ENCODE peak calls at places on chromosomes 6 and 20, in four cellular contexts. A is heart left ventricle; Z is naive thymus-derived CD4-positive, alpha-beta T cell; W is brain microvascular endothelial cell. B is an unnamed sample.
A peak's percentile ranks its signal among the peaks of the same experiment; 100 is the strongest.

GRCh38 chr6:170269873-170270541 is 20.9 kb downstream of the DLL1 start:
- DNase-seq in A (peak; percentile 9), Z (no peak), W (no peak), B (peak; percentile 20)

GRCh38 chr6:127907960-127908640 is 7.2 kb upstream of the THEMIS start:
- DNase-seq in A (no peak), Z (no peak), W (no peak), B (no peak)

GRCh38 chr6:40887904-40888303 is 151.1 kb downstream of the UNC5CL start:
- DNase-seq in A (no peak), Z (no peak), W (no peak), B (no peak)

GRCh38 chr20:60354181-60354580 is 396.0 kb downstream of the CDH26 start:
- DNase-seq in A (no peak), Z (no peak), W (no peak), B (no peak)

GRCh38 chr6:113481441-113481840 is 375.7 kb upstream of the MARCKS start:
- DNase-seq in A (no peak), Z (no peak), W (no peak), B (no peak)

GRCh38 chr20:61857414-61857775 is 208.3 kb downstream of the TAF4 start:
- DNase-seq in A (no peak), Z (no peak), W (no peak), B (no peak)

GRCh38 chr6:170405311-170405975 is 98.9 kb downstream of the FAM120B start:
- DNase-seq in A (no peak), Z (no peak), W (peak; percentile 98), B (peak; percentile 95)

GRCh38 chr6:135937126-135937525 is 85.6 kb downstream of the PDE7B start:
- DNase-seq in A (no peak), Z (no peak), W (no peak), B (no peak)

GRCh38 chr6:168050861-168051586 is 28.0 kb downstream of the FRMD1 start:
- DNase-seq in A (peak; percentile 28), Z (no peak), W (no peak), B (no peak)

GRCh38 chr6:123803862-123804681 is at the start of gene NKAIN2:
- DNase-seq in A (peak; percentile 28), Z (no peak), W (no peak), B (no peak)
- H3K4me3 ChIP-seq in A (peak within 1 kb of the TSS; percentile 41), Z (no peak within 1 kb of the TSS), W (peak within 1 kb of the TSS; percentile 63), B (peak within 1 kb of the TSS; percentile 19)

GRCh38 chr20:9100721-9101120 is 31.8 kb downstream of the PLCB4 start:
- DNase-seq in A (no peak), Z (no peak), W (no peak), B (no peak)
- H3K4me3 ChIP-seq in A (no peak overlapping the region), Z (no peak overlapping the region), W (no peak overlapping the region), B (no peak overlapping the region)

DNA sequence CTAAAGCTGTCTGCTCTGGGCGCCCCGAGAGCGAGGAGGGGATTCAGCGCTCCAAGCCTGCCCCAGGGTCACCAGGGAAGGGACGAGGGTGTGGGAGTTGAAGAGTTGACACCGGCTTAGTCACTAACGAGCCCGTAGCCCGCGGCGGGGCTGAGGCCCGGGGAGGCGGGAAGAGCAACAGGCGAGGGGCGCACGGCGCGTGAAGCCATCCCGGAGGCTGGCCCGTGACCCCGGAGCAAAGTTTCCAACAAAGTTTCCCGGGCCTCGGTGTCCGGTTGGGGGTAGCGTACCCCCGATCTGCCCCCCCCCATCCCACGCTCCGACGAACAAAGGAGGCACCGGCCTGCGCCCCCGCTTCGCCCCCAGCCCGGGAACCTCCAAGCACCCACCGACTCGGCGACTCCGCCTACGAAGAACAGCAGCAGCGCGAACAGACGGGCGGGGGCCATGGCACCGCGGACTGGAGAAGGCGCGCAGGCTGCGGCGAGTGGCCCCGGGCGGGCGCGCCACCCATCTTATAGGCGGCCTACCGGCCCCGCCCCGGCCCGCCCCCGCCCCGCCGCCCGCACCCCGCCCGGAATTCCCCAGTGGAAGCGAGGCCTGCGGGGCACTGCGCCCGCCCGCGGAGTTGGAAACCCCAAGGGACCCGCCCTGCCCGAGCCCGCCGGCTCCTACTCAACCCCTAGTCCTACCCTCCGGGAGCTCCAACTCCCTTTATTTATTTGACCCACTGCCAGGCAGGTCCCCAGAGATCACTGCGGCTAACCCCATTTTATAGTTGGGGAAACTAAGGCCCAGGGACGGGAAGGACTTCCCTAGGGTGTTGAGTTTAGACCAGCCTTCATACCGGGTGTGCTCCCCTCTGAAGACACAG is at the start of gene SDC4:
- DNase-seq in A (peak; percentile 79), Z (peak; percentile 42), W (no peak), B (no peak)
- H3K4me3 ChIP-seq in A (peak within 1 kb of the TSS; percentile 62), Z (peak within 1 kb of the TSS; percentile 54), W (peak within 1 kb of the TSS; percentile 83), B (peak within 1 kb of the TSS; percentile 62)

DNA sequence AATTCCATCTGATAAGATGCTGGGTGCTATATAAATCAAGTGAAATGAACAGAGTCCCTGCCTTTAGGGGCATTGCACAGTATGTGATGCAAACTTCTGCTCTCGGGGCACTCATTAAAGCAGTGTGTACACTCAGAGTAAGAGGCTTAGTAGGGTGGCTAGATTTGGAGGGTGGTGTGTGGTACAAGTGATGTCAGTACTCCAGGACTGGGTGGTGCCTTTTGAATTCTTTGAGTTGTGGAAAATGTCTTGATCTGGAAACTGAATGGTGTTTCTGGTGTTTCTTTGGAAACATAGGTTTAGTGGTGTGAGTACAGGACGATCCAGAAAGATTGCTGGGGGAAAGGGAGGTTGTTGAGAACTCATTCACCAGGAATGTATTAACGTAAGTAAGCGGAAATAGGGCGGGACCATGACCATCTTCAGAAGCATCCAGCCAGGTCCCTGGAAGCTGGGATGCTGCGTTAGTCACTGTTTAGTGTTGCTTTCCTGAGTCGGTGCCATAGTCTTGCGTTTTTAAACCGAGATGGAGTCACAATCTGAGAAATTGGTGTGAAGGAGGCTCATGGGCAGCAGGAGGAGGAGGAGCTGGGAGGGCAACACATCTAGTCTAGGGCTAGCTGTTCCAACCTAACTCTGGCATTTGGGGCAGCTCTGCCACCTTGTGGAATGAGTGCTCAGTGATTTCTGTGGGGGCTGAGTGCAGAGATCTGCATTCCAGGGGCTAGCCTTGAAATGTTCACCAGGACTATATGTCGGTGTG is 70.3 kb downstream of the SCAND1 start:
- DNase-seq in A (peak; percentile 70), Z (peak; percentile 49), W (peak; percentile 100), B (peak; percentile 99)
- H3K4me3 ChIP-seq in A (no peak overlapping the region), Z (no peak overlapping the region), W (peak overlapping the region; percentile 31), B (peak overlapping the region; percentile 15)

GRCh38 chr20:36064661-36065426 is 89.7 kb upstream of the EPB41L1 start:
- DNase-seq in A (peak; percentile 95), Z (peak; percentile 85), W (peak; percentile 79), B (peak; percentile 47)

GRCh38 chr20:36063916-36064660 is 90.5 kb upstream of the EPB41L1 start:
- DNase-seq in A (no peak), Z (no peak), W (no peak), B (no peak)

GRCh38 chr20:36066777-36067176 is 87.8 kb upstream of the EPB41L1 start:
- DNase-seq in A (no peak), Z (no peak), W (no peak), B (no peak)

GRCh38 chr20:36062799-36063198 is 91.7 kb upstream of the EPB41L1 start:
- DNase-seq in A (no peak), Z (no peak), W (peak; percentile 40), B (peak; percentile 24)

GRCh38 chr20:36065427-36065998 is 89.0 kb upstream of the EPB41L1 start:
- DNase-seq in A (no peak), Z (no peak), W (no peak), B (no peak)
- H3K4me3 ChIP-seq in A (peak overlapping the region; percentile 62), Z (peak overlapping the region; percentile 70), W (peak overlapping the region; percentile 67), B (peak overlapping the region; percentile 64)

GRCh38 chr6:42045538-42046460 is 4.5 kb upstream of the TAF8 start:
- DNase-seq in A (peak; percentile 92), Z (peak; percentile 91), W (peak; percentile 89), B (peak; percentile 22)
- H3K4me3 ChIP-seq in A (no peak overlapping the region), Z (peak overlapping the region; percentile 98), W (peak overlapping the region; percentile 35), B (no peak overlapping the region)

GRCh38 chr6:33321227-33321626 is 3.7 kb upstream of the ZBTB22 start:
- DNase-seq in A (no peak), Z (no peak), W (no peak), B (no peak)

GRCh38 chr6:33319939-33320314 is 2.4 kb upstream of the ZBTB22 start:
- DNase-seq in A (no peak), Z (no peak), W (no peak), B (no peak)

GRCh38 chr6:33318426-33319073 is 1.0 kb upstream of the ZBTB22 start:
- DNase-seq in A (no peak), Z (no peak), W (no peak), B (no peak)

GRCh38 chr6:33317668-33318425 is at the start of gene ZBTB22:
- DNase-seq in A (peak; percentile 100), Z (peak; percentile 97), W (peak; percentile 100), B (peak; percentile 96)

DNA sequence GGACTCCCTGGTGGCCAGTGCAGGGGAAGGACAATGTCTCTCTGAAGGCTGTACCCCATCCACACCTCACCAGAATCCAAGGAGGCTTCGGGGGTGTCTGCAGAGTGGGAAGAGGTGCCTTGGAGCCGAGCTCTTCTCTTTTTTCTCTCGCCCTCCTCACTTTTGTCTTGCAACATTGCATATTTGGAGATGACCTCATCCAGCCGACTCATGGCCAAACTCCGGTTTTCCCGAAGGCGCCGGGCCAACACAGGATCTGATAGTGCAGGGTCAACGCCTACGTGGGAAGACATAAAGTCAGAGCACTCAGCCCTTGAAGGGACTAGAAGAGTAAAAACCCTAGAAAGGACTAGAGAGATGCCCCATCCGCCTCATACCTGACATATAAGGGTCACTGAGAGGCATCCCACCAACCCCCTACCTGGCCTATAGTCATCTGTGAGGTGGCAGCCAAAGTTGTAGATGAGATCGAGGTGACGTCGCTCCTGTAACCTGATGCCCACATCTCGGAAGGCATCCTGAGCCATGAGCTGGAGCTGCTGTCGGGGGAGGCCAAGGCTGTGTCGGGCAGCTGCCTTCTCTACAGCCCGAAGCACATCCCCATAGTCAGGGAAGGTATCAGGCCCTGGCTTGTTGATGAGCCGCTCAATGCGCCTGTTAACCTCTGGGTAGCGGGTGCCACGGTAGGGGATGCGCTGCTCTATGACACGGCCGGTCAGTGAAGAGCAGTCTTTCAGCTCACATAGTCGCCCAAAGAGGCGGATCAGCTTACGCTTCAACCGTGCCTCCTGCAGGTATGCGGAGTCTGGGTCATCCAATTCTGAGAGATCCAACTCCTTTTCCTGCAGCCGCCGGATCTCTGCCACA is 3.0 kb upstream of the ZBTB22 start:
- DNase-seq in A (peak; percentile 68), Z (no peak), W (peak; percentile 94), B (peak; percentile 71)
- H3K4me3 ChIP-seq in A (no peak overlapping the region), Z (no peak overlapping the region), W (peak overlapping the region; percentile 31), B (peak overlapping the region; percentile 22)

GRCh38 chr6:15313367-15313766 is 67.5 kb downstream of the JARID2 start:
- DNase-seq in A (peak; percentile 67), Z (no peak), W (no peak), B (no peak)

GRCh38 chr6:15310680-15311079 is 64.8 kb downstream of the JARID2 start:
- DNase-seq in A (no peak), Z (no peak), W (no peak), B (no peak)

GRCh38 chr6:15308445-15309213 is 62.8 kb downstream of the JARID2 start:
- DNase-seq in A (no peak), Z (no peak), W (no peak), B (no peak)

GRCh38 chr6:15309611-15310283 is 63.9 kb downstream of the JARID2 start:
- DNase-seq in A (no peak), Z (no peak), W (no peak), B (no peak)

GRCh38 chr6:15312500-15312899 is 66.6 kb downstream of the JARID2 start:
- DNase-seq in A (no peak), Z (no peak), W (no peak), B (no peak)
- H3K4me3 ChIP-seq in A (no peak overlapping the region), Z (no peak overlapping the region), W (no peak overlapping the region), B (no peak overlapping the region)

B was measured in BJ.